ENCODE peak calls at places on chromosomes 7 and 10, in four cellular contexts. One of them, this sample, is unnamed.
A peak's percentile ranks its signal among the peaks of the same experiment; 100 is the strongest.

GRCh38 chr10:72379776-72380175 is 25.1 kb upstream of the DNAJB12 start:
- DNase-seq in K562: no peak
- DNase-seq in HepG2: no peak
- DNase-seq in H1: no peak
- DNase-seq in this sample: no peak

GRCh38 chr10:97574374-97575100 is 2.0 kb downstream of the ANKRD2 start:
- DNase-seq in K562: no peak
- DNase-seq in HepG2: peak; percentile 74
- DNase-seq in H1: peak; percentile 63
- DNase-seq in this sample: peak; percentile 85

GRCh38 chr10:131587976-131588680 is 276.6 kb upstream of the TCERG1L start:
- DNase-seq in K562: no peak
- DNase-seq in HepG2: no peak
- DNase-seq in H1: no peak
- DNase-seq in this sample: no peak

GRCh38 chr10:60316029-60316428 is 73.6 kb downstream of the ANK3 start:
- DNase-seq in K562: no peak
- DNase-seq in HepG2: no peak
- DNase-seq in H1: no peak
- DNase-seq in this sample: no peak

GRCh38 chr10:93790454-93790853 is 32.7 kb downstream of the LGI1 start:
- DNase-seq in K562: no peak
- DNase-seq in HepG2: peak; percentile 58
- DNase-seq in H1: no peak
- DNase-seq in this sample: no peak

GRCh38 chr10:124534231-124534798 is 72.7 kb downstream of the LHPP start:
- DNase-seq in K562: peak; percentile 25
- DNase-seq in HepG2: no peak
- DNase-seq in H1: no peak
- DNase-seq in this sample: no peak

GRCh38 chr7:26007510-26007909 is 144.5 kb upstream of the NFE2L3 start:
- DNase-seq in K562: no peak
- DNase-seq in HepG2: no peak
- DNase-seq in H1: no peak
- DNase-seq in this sample: no peak

GRCh38 chr10:96431211-96431970 is 72.6 kb upstream of the OPALIN start:
- DNase-seq in K562: no peak
- DNase-seq in HepG2: no peak
- DNase-seq in H1: no peak
- DNase-seq in this sample: no peak

GRCh38 chr7:98178321-98178720 is 32.9 kb upstream of the BHLHA15 start:
- DNase-seq in K562: no peak
- DNase-seq in HepG2: no peak
- DNase-seq in H1: no peak
- DNase-seq in this sample: no peak

GRCh38 chr7:139960158-139960557 is 102.6 kb downstream of the PARP12 start:
- DNase-seq in K562: no peak
- DNase-seq in HepG2: no peak
- DNase-seq in H1: no peak
- DNase-seq in this sample: no peak

GRCh38 chr7:44287488-44288380 is 37.7 kb downstream of the CAMK2B start:
- DNase-seq in K562: no peak
- DNase-seq in HepG2: no peak
- DNase-seq in H1: no peak
- DNase-seq in this sample: no peak

GRCh38 chr7:106484562-106484961 is 176.4 kb downstream of the CCDC71L start:
- DNase-seq in K562: no peak
- DNase-seq in HepG2: no peak
- DNase-seq in H1: no peak
- DNase-seq in this sample: no peak

GRCh38 chr7:150321788-150322113 is 1.4 kb upstream of the LRRC61 start:
- DNase-seq in K562: no peak
- DNase-seq in HepG2: no peak
- DNase-seq in H1: no peak
- DNase-seq in this sample: no peak

GRCh38 chr10:61973923-61974322 is 72.4 kb downstream of the ARID5B start:
- DNase-seq in K562: no peak
- DNase-seq in HepG2: no peak
- DNase-seq in H1: no peak
- DNase-seq in this sample: no peak

GRCh38 chr10:92242910-92243671 is 47.8 kb downstream of the CPEB3 start:
- DNase-seq in K562: peak; percentile 68
- DNase-seq in HepG2: peak; percentile 58
- DNase-seq in H1: no peak
- DNase-seq in this sample: peak; percentile 75

GRCh38 chr10:2048337-2048973 is 311.1 kb upstream of the ADARB2 start:
- DNase-seq in K562: no peak
- DNase-seq in HepG2: no peak
- DNase-seq in H1: no peak
- DNase-seq in this sample: no peak

GRCh38 chr10:110512461-110513187 is 14.9 kb downstream of the DUSP5 start:
- DNase-seq in K562: peak; percentile 43
- DNase-seq in HepG2: no peak
- DNase-seq in H1: no peak
- DNase-seq in this sample: peak; percentile 70

GRCh38 chr7:29091121-29091601 is 55.2 kb downstream of the CPVL start:
- DNase-seq in K562: no peak
- DNase-seq in HepG2: no peak
- DNase-seq in H1: no peak
- DNase-seq in this sample: no peak

GRCh38 chr10:80046629-80047441 is 31.6 kb upstream of the TMEM254 start:
- DNase-seq in K562: peak; percentile 85
- DNase-seq in HepG2: peak; percentile 41
- DNase-seq in H1: peak; percentile 59
- DNase-seq in this sample: peak; percentile 70

GRCh38 chr7:158955146-158955870 is 99.0 kb downstream of the DYNC2I1 start:
- DNase-seq in K562: no peak
- DNase-seq in HepG2: no peak
- DNase-seq in H1: no peak
- DNase-seq in this sample: no peak

GRCh38 chr10:95508730-95509129 is 52.4 kb downstream of the SORBS1 start:
- DNase-seq in K562: no peak
- DNase-seq in HepG2: peak; percentile 28
- DNase-seq in H1: no peak
- DNase-seq in this sample: peak; percentile 82

GRCh38 chr7:55641273-55641691 is 69.0 kb upstream of the VOPP1 start:
- DNase-seq in K562: peak; percentile 68
- DNase-seq in HepG2: peak; percentile 71
- DNase-seq in H1: peak; percentile 13
- DNase-seq in this sample: peak; percentile 83

GRCh38 chr10:86130737-86131475 is 235.7 kb downstream of the GRID1 start:
- DNase-seq in K562: no peak
- DNase-seq in HepG2: no peak
- DNase-seq in H1: no peak
- DNase-seq in this sample: no peak

GRCh38 chr7:155104913-155105312 is 34.8 kb downstream of the HTR5A start:
- DNase-seq in K562: no peak
- DNase-seq in HepG2: no peak
- DNase-seq in H1: no peak
- DNase-seq in this sample: no peak

GRCh38 chr10:92530421-92530820 is 43.5 kb downstream of the IDE start:
- DNase-seq in K562: no peak
- DNase-seq in HepG2: no peak
- DNase-seq in H1: no peak
- DNase-seq in this sample: no peak

GRCh38 chr7:77766801-77767605 is 31.2 kb downstream of the TMEM60 start:
- DNase-seq in K562: no peak
- DNase-seq in HepG2: no peak
- DNase-seq in H1: no peak
- DNase-seq in this sample: no peak

GRCh38 chr10:102869290-102870198 is at the start of gene AS3MT:
- DNase-seq in K562: no peak
- DNase-seq in HepG2: peak; percentile 38
- DNase-seq in H1: no peak
- DNase-seq in this sample: peak; percentile 22

GRCh38 chr10:131131726-131132561 is 179.6 kb downstream of the TCERG1L start:
- DNase-seq in K562: no peak
- DNase-seq in HepG2: no peak
- DNase-seq in H1: no peak
- DNase-seq in this sample: no peak

GRCh38 chr10:84525120-84525806 is 196.9 kb downstream of the CCSER2 start:
- DNase-seq in K562: peak; percentile 86
- DNase-seq in HepG2: peak; percentile 60
- DNase-seq in H1: no peak
- DNase-seq in this sample: peak; percentile 97

GRCh38 chr7:20229652-20230500 is 12.7 kb upstream of the MACC1 start:
- DNase-seq in K562: peak; percentile 28
- DNase-seq in HepG2: no peak
- DNase-seq in H1: no peak
- DNase-seq in this sample: peak; percentile 95

GRCh38 chr7:29987083-29987482 is 2.5 kb downstream of the SCRN1 start:
- DNase-seq in K562: no peak
- DNase-seq in HepG2: peak; percentile 53
- DNase-seq in H1: no peak
- DNase-seq in this sample: peak; percentile 52

GRCh38 chr10:21990449-21990848 is 13.1 kb downstream of the DNAJC1 start:
- DNase-seq in K562: no peak
- DNase-seq in HepG2: no peak
- DNase-seq in H1: no peak
- DNase-seq in this sample: no peak

GRCh38 chr10:21985541-21985940 is 18.0 kb downstream of the DNAJC1 start:
- DNase-seq in K562: no peak
- DNase-seq in HepG2: no peak
- DNase-seq in H1: no peak
- DNase-seq in this sample: no peak

GRCh38 chr10:21991785-21992184 is 11.7 kb downstream of the DNAJC1 start:
- DNase-seq in K562: no peak
- DNase-seq in HepG2: no peak
- DNase-seq in H1: no peak
- DNase-seq in this sample: no peak

GRCh38 chr10:21993360-21994001 is 10.0 kb downstream of the DNAJC1 start:
- DNase-seq in K562: no peak
- DNase-seq in HepG2: no peak
- DNase-seq in H1: no peak
- DNase-seq in this sample: peak; percentile 41

GRCh38 chr10:21989453-21990154 is 13.9 kb downstream of the DNAJC1 start:
- DNase-seq in K562: peak; percentile 79
- DNase-seq in HepG2: peak; percentile 53
- DNase-seq in H1: peak; percentile 51
- DNase-seq in this sample: peak; percentile 38
- TF ChIP-seq POLR2AphosphoS5 in K562: no peak
- TF ChIP-seq POLR2AphosphoS5 in HepG2: no peak
- TF ChIP-seq POLR2AphosphoS5 in H1: no peak
- TF ChIP-seq POLR2AphosphoS5 in this sample: no peak

GRCh38 chr7:24063721-24064120 is 220.3 kb upstream of the NPY start:
- DNase-seq in K562: no peak
- DNase-seq in HepG2: no peak
- DNase-seq in H1: no peak
- DNase-seq in this sample: no peak

GRCh38 chr7:24058953-24059352 is 225.0 kb upstream of the NPY start:
- DNase-seq in K562: no peak
- DNase-seq in HepG2: no peak
- DNase-seq in H1: no peak
- DNase-seq in this sample: no peak

GRCh38 chr7:24054231-24054630 is 229.8 kb upstream of the NPY start:
- DNase-seq in K562: no peak
- DNase-seq in HepG2: no peak
- DNase-seq in H1: no peak
- DNase-seq in this sample: no peak

GRCh38 chr7:24057243-24057642 is 226.7 kb upstream of the NPY start:
- DNase-seq in K562: peak; percentile 4
- DNase-seq in HepG2: no peak
- DNase-seq in H1: no peak
- DNase-seq in this sample: no peak

DNA sequence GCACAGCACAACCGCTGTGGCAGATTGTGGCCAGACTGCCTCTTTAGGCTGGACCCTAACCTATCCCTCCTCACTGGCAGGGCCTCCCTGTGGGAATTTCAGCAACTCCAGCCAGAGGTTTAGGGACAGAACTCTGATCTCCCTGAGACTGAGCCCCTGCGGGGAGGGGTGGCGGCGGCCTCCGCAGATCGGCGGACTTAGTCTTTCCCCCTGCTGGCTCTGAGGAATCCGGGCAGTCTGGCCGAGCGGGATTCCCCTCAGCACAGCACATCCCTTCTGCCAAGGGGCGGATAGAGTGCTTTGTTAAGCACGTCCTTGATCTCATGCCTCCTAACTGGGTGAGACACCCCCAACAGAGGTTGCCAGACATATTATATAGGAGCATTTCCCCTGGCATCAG is 224.2 kb upstream of the NPY start:
- DNase-seq in K562: no peak
- DNase-seq in HepG2: no peak
- DNase-seq in H1: no peak
- DNase-seq in this sample: no peak
- H3K9ac ChIP-seq in K562: no peak overlapping the region
- H3K9ac ChIP-seq in HepG2: no peak overlapping the region
- H3K9ac ChIP-seq in H1: no peak overlapping the region
- H3K9ac ChIP-seq in this sample: no peak overlapping the region

GRCh38 chr10:24944512-24945255 is 7.7 kb downstream of the PRTFDC1 start:
- DNase-seq in K562: peak; percentile 87
- DNase-seq in HepG2: peak; percentile 69
- DNase-seq in H1: no peak
- DNase-seq in this sample: peak; percentile 14
- TF ChIP-seq JUN in K562: peak; percentile 82
- TF ChIP-seq JUN in HepG2: no peak
- TF ChIP-seq JUN in H1: no peak
- TF ChIP-seq JUN in this sample: no peak

GRCh38 chr10:17616403-17617030 is 657 bp downstream of the HACD1 start:
- DNase-seq in K562: peak; percentile 81
- DNase-seq in HepG2: peak; percentile 64
- DNase-seq in H1: peak; percentile 36
- DNase-seq in this sample: peak; percentile 44

GRCh38 chr10:17622061-17622460 is 4.9 kb upstream of the HACD1 start:
- DNase-seq in K562: no peak
- DNase-seq in HepG2: no peak
- DNase-seq in H1: no peak
- DNase-seq in this sample: no peak

DNA sequence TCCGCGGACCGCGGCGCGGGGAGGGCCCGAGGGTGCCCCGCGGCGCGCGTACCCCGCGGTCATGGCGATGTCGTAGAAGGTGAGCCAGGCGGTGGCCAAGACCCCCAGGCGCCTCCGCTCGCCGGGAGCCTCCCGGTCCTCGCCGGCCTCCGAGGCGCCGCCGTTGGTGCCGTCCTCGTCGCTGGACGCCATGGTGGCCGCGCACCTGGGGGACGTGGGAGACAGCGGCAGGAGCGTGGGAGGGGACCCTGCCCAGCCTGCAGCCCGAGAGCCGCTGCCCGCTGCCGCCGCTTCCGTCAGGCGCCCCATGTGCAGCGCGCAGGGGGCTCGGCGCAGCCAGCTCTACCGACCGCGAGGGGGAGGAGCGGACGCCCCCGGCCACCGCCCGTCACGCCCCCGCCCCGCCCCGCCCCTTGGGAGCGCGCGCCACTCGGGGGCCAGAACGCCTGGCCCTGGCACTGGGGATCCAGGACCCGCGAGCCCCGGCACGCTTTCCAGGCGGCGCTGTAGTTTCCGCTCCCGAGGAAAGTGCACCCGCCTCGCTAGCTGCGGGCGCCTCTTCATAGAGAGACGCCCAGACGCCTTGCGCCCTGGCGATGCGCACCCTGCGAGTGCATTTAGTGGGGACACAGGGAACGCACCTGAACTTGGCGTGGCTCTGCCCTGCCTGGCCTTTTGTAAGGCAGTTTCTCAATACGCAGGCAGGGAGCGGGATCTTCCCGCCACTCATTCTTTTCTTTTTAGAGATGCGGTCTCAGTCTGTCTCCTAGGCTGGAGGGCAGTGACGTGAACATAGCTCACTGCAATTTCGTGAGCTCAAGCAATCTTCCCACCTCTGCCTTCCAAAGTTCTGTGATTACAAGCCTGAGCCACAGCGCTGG is at the start of gene HACD1:
- DNase-seq in K562: peak; percentile 54
- DNase-seq in HepG2: peak; percentile 73
- DNase-seq in H1: peak; percentile 50
- DNase-seq in this sample: peak; percentile 65
- TF ChIP-seq POLR2AphosphoS5 in K562: no peak
- TF ChIP-seq POLR2AphosphoS5 in HepG2: peak; percentile 51
- TF ChIP-seq POLR2AphosphoS5 in H1: peak; percentile 68
- TF ChIP-seq POLR2AphosphoS5 in this sample: no peak

This sample was measured in endothelial cell of umbilical vein.